ENCODE peak calls at places on chromosomes 11 and 22, in four cellular contexts. F is stimulated activated CD4-positive, alpha-beta T cell treated with anti-CD3 and anti-CD28 coated beads, Interleukin-1b, Interleukin-23, amount 100 ng/mL, for 4 hours; N is ELF-1; G is mucosa of gallbladder. E is an unnamed sample.

GRCh38 chr11:27721505-27722116 is 21.4 kb upstream of the BDNF start:
- DNase-seq in G (no peak), F (no peak), N (peak; percentile 10), E (no peak)

GRCh38 chr11:87743002-87743401 is 432.2 kb downstream of the RAB38 start:
- DNase-seq in G (no peak), N (no peak), F (no peak), E (no peak)

GRCh38 chr11:117226388-117227385 is 5.2 kb downstream of the PCSK7 start:
- DNase-seq in N (peak; percentile 56), F (peak; percentile 29), G (peak; percentile 60), E (peak; percentile 52)

GRCh38 chr11:68010058-68011041 is at the start of gene ALDH3B1:
- DNase-seq in G (peak; percentile 94), N (peak; percentile 84), F (no peak), E (peak; percentile 62)

GRCh38 chr22:43852605-43853327 is 9.5 kb downstream of the SULT4A1 start:
- DNase-seq in F (no peak), N (no peak), G (no peak), E (peak; percentile 22)

GRCh38 chr22:32590556-32590955 is 115.9 kb downstream of the FBXO7 start:
- DNase-seq in G (no peak), F (no peak), N (no peak), E (no peak)

GRCh38 chr11:279966-280761 is 2.0 kb downstream of the NLRP6 start:
- DNase-seq in N (peak; percentile 68), F (no peak), G (peak; percentile 72), E (no peak)

GRCh38 chr11:100578966-100579365 is 108.1 kb upstream of the ARHGAP42 start:
- DNase-seq in N (peak; percentile 20), F (no peak), G (no peak), E (peak; percentile 48)

GRCh38 chr11:66289548-66290331 is 797 bp upstream of the YIF1A start:
- DNase-seq in N (no peak), G (peak; percentile 77), F (peak; percentile 64), E (peak; percentile 93)

GRCh38 chr11:47768090-47768620 is 1.0 kb upstream of the FNBP4 start:
- DNase-seq in F (no peak), N (peak; percentile 50), G (peak; percentile 69), E (no peak)

GRCh38 chr22:49826603-49827306 is 918 bp downstream of the BRD1 start:
- DNase-seq in G (peak; percentile 39), F (no peak), N (no peak), E (no peak)

GRCh38 chr11:64839335-64839734 is 5.1 kb downstream of the CDC42BPG start:
- DNase-seq in F (no peak), G (no peak), N (no peak), E (no peak)

GRCh38 chr11:841981-842369 is 354 bp downstream of the POLR2L start:
- DNase-seq in N (peak; percentile 35), F (no peak), G (no peak), E (no peak)

GRCh38 chr11:56716379-56716854 is 17.5 kb downstream of the OR9G1 start:
- DNase-seq in N (no peak), F (no peak), G (no peak), E (no peak)

GRCh38 chr11:33545941-33546340 is 154.7 kb downstream of the C11orf91 start:
- DNase-seq in F (no peak), N (no peak), G (no peak), E (no peak)

GRCh38 chr11:103898577-103899336 is 137.7 kb upstream of the DDI1 start:
- DNase-seq in G (no peak), N (no peak), F (no peak), E (no peak)

GRCh38 chr11:70191495-70192140 is 11.5 kb upstream of the FADD start:
- DNase-seq in G (peak; percentile 74), F (peak; percentile 30), N (peak; percentile 88), E (peak; percentile 91)

GRCh38 chr22:30649430-30650007 is 13.9 kb downstream of the SLC35E4 start:
- DNase-seq in N (no peak), G (peak; percentile 57), F (peak; percentile 77), E (peak; percentile 43)

GRCh38 chr22:45400046-45400445 is 13.4 kb downstream of the SMC1B start:
- DNase-seq in N (no peak), F (no peak), G (no peak), E (no peak)

GRCh38 chr22:45478108-45478771 is 24.4 kb upstream of the FBLN1 start:
- DNase-seq in G (no peak), F (no peak), N (no peak), E (no peak)

GRCh38 chr22:26428515-26429457 is at the start of gene ASPHD2:
- DNase-seq in N (peak; percentile 60), G (peak; percentile 62), F (peak; percentile 67), E (peak; percentile 84)

E was measured in H9.